ENCODE peak calls at places on chromosomes 7 and 10, in eight cellular contexts. Q, F, G, U, N, T, P and W are unnamed samples.

GRCh38 chr10:24481241-24481640 is 242.4 kb downstream of the ARHGAP21 start:
- DNase-seq in N (no peak), P (no peak), G (no peak), F (no peak), T (no peak), Q (no peak), U (no peak), W (no peak)

GRCh38 chr10:29663718-29664117 is 28.9 kb upstream of the SVIL start:
- DNase-seq in P (no peak), Q (no peak), N (no peak), U (no peak), G (no peak), F (no peak), T (no peak), W (no peak)

GRCh38 chr10:60570941-60571340 is 181.3 kb upstream of the ANK3 start:
- DNase-seq in U (no peak), G (no peak), Q (no peak), P (no peak), N (no peak), F (peak), T (no peak), W (no peak)

GRCh38 chr10:48466611-48467240 is 138.1 kb downstream of the ARHGAP22 start:
- DNase-seq in U (peak), P (no peak), Q (no peak), N (peak), T (no peak), G (no peak), F (no peak), W (no peak)

GRCh38 chr7:128014864-128015263 is 16.4 kb downstream of the LRRC4 start:
- DNase-seq in T (no peak), U (no peak), G (no peak), Q (no peak), P (no peak), N (no peak), F (no peak), W (no peak)

GRCh38 chr7:59079-59825 is 133.1 kb upstream of the FAM20C start:
- DNase-seq in F (no peak), U (peak), N (peak), Q (no peak), P (peak), G (no peak), T (no peak), W (no peak)

GRCh38 chr7:94040254-94040653 is 36.1 kb upstream of the BET1 start:
- DNase-seq in T (no peak), Q (peak), N (no peak), F (no peak), P (no peak), G (peak), U (no peak), W (no peak)

GRCh38 chr7:126302639-126303038 is 950.1 kb downstream of the GRM8 start:
- DNase-seq in U (no peak), P (no peak), T (no peak), N (no peak), Q (peak), F (no peak), G (no peak), W (no peak)

GRCh38 chr7:101172854-101173751 is 7.0 kb downstream of the NAT16 start:
- DNase-seq in U (peak), T (no peak), Q (no peak), F (no peak), G (peak), P (no peak), N (no peak), W (no peak)

GRCh38 chr7:134429481-134429880 is 29.4 kb downstream of the AKR1B1 start:
- DNase-seq in Q (no peak), T (no peak), N (no peak), G (no peak), U (no peak), F (no peak), P (no peak), W (no peak)

GRCh38 chr7:23093546-23093945 is 12.0 kb upstream of the KLHL7 start:
- DNase-seq in Q (no peak), U (no peak), G (peak), F (no peak), N (no peak), T (no peak), P (no peak), W (no peak)

GRCh38 chr10:97880109-97880508 is 30.5 kb downstream of the GOLGA7B start:
- DNase-seq in G (no peak), F (no peak), P (peak), N (no peak), U (no peak), T (no peak), Q (no peak), W (no peak)

GRCh38 chr7:156113733-156114132 is 301.5 kb upstream of the SHH start:
- DNase-seq in U (peak), Q (no peak), P (no peak), N (no peak), G (no peak), F (no peak), T (no peak), W (no peak)

GRCh38 chr10:182441-183201 is 47.4 kb downstream of the ZMYND11 start:
- DNase-seq in T (no peak), P (no peak), U (no peak), N (no peak), Q (no peak), F (no peak), G (peak), W (no peak)

GRCh38 chr10:33160151-33160550 is 174.3 kb downstream of the NRP1 start:
- DNase-seq in F (no peak), Q (no peak), P (no peak), U (peak), N (no peak), T (peak), G (no peak), W (no peak)

GRCh38 chr10:15591937-15592336 is 127.8 kb downstream of the ITGA8 start:
- DNase-seq in T (no peak), F (no peak), U (no peak), P (no peak), Q (no peak), G (no peak), N (no peak), W (no peak)

GRCh38 chr7:31938650-31939049 is 131.6 kb downstream of the PDE1C start:
- DNase-seq in T (no peak), N (no peak), P (no peak), U (no peak), F (no peak), G (peak), Q (peak), W (no peak)